ENCODE peak calls at places on chromosomes 11 and 22, in six cellular contexts. J, X, G, R, A and U are unnamed samples.

GRCh38 chr22:35866646-35867045 is 149.0 kb downstream of the APOL5 start:
- DNase-seq in X (no peak), R (no peak), A (no peak), J (no peak), G (no peak), U (no peak)

GRCh38 chr11:69644071-69644961 is 3.4 kb downstream of the CCND1 start:
- DNase-seq in R (peak; percentile 87), A (peak; percentile 76), J (peak; percentile 86), G (peak; percentile 94), X (no peak), U (peak; percentile 81)

GRCh38 chr11:123431619-123432018 is 1.6 kb downstream of the GRAMD1B start:
- DNase-seq in X (peak; percentile 38), A (no peak), J (no peak), R (no peak), G (no peak), U (no peak)

GRCh38 chr11:44727373-44728084 is 767 bp downstream of the TSPAN18 start:
- DNase-seq in G (peak; percentile 89), J (peak; percentile 88), A (peak; percentile 75), R (peak; percentile 77), X (peak; percentile 88), U (peak; percentile 96)

GRCh38 chr11:57476223-57476882 is 16.0 kb downstream of the RTN4RL2 start:
- DNase-seq in X (no peak), A (peak; percentile 68), R (peak; percentile 65), J (peak; percentile 42), G (no peak), U (peak; percentile 85)

GRCh38 chr22:47303161-47303890 is 540.9 kb downstream of the TBC1D22A start:
- DNase-seq in J (no peak), A (no peak), R (no peak), G (no peak), X (no peak), U (no peak)

GRCh38 chr11:109088061-109088460 is 333.9 kb upstream of the C11orf87 start:
- DNase-seq in G (no peak), X (no peak), R (no peak), J (no peak), A (no peak), U (no peak)

GRCh38 chr11:26286472-26287066 is 45.4 kb upstream of the ANO3 start:
- DNase-seq in J (no peak), G (no peak), R (no peak), A (no peak), X (peak; percentile 67), U (no peak)

GRCh38 chr11:123181075-123181474 is 14.0 kb downstream of the CLMP start:
- DNase-seq in A (no peak), G (no peak), J (no peak), R (no peak), X (no peak), U (no peak)

GRCh38 chr22:35568751-35569725 is 28.4 kb downstream of the RASD2 start:
- DNase-seq in X (no peak), J (peak; percentile 33), R (peak; percentile 28), A (no peak), G (no peak), U (peak; percentile 10)

GRCh38 chr11:7575841-7576451 is 62.1 kb downstream of the PPFIBP2 start:
- DNase-seq in A (peak; percentile 83), J (no peak), G (peak; percentile 70), X (peak; percentile 56), R (peak; percentile 74), U (peak; percentile 35)

GRCh38 chr22:20663941-20664593 is 109.8 kb upstream of the SERPIND1 start:
- DNase-seq in A (no peak), R (no peak), J (no peak), G (no peak), X (no peak), U (no peak)

GRCh38 chr11:108669261-108669660 is 4.4 kb downstream of the DDX10 start:
- DNase-seq in G (no peak), A (no peak), J (no peak), X (peak; percentile 51), R (no peak), U (no peak)

GRCh38 chr11:73085189-73085875 is 56.8 kb downstream of the FCHSD2 start:
- DNase-seq in J (no peak), X (peak; percentile 11), G (no peak), R (no peak), A (no peak), U (no peak)

GRCh38 chr11:17734418-17734911 is at the start of gene KCNC1:
- DNase-seq in J (peak; percentile 46), A (no peak), R (no peak), X (peak; percentile 59), G (peak; percentile 46), U (peak; percentile 67)

GRCh38 chr11:31793264-31793663 is 17.9 kb downstream of the PAX6 start:
- DNase-seq in A (no peak), X (no peak), G (no peak), R (no peak), J (no peak), U (no peak)

GRCh38 chr11:117933930-117934329 is 4.7 kb upstream of the TMPRSS13 start:
- DNase-seq in R (no peak), A (no peak), J (no peak), X (peak; percentile 86), G (peak; percentile 20), U (no peak)

GRCh38 chr11:92628401-92629292 is 340.8 kb upstream of the MTNR1B start:
- DNase-seq in A (no peak), X (no peak), G (no peak), R (no peak), J (no peak), U (no peak)

GRCh38 chr11:75100314-75100713 is 3.6 kb upstream of the OR2AT4 start:
- DNase-seq in A (no peak), R (no peak), J (no peak), X (peak; percentile 6), G (no peak), U (no peak)

GRCh38 chr11:19398772-19399542 is 158.2 kb upstream of the E2F8 start:
- DNase-seq in R (peak; percentile 33), X (no peak), G (no peak), J (peak; percentile 61), A (no peak), U (peak; percentile 70)

GRCh38 chr11:134372536-134372935 is 39.5 kb downstream of the B3GAT1 start:
- DNase-seq in A (no peak), R (no peak), X (no peak), J (no peak), G (peak; percentile 41), U (no peak)

GRCh38 chr11:119532551-119532950 is 109.6 kb upstream of the THY1 start:
- DNase-seq in J (no peak), A (no peak), G (peak; percentile 16), R (no peak), X (no peak), U (no peak)

GRCh38 chr11:116792869-116793475 is 1.3 kb upstream of the APOA5 start:
- DNase-seq in R (no peak), A (no peak), G (no peak), J (no peak), X (no peak), U (no peak)
- H3K4me3 ChIP-seq in R (no peak overlapping the region), A (no peak overlapping the region), G (no peak overlapping the region), J (no peak overlapping the region), X (no peak overlapping the region), U (no peak overlapping the region)

GRCh38 chr11:78429667-78430066 is 12.0 kb upstream of the GAB2 start:
- DNase-seq in R (no peak), X (peak; percentile 10), G (no peak), J (no peak), A (no peak), U (no peak)
- H3K27ac ChIP-seq in R (no peak overlapping the region), X (peak overlapping the region; percentile 20), G (no peak overlapping the region), J (no peak overlapping the region), A (no peak overlapping the region), U (no peak overlapping the region)

DNA sequence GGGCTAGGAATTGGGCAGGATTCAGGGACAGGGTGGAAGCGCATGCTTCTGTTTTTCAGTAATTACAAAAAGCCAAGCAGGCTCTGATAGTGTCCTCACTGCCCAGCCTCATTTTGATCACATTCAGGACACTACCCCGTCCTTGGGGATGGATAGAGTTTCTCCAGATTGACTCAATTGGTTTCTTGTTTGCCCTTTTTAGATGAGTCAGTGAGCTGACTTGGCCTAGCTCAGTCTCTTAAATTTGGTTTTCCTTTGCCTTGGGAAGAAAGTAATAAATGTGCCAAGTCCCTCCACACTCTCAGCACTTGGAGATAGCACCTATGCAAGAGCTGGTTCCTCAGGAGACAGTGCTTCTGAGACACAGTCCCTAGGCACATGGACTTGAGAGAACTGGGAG is 25.5 kb downstream of the DKK3 start:
- DNase-seq in R (no peak), A (no peak), G (no peak), X (no peak), J (no peak), U (no peak)
- H3K4me1 ChIP-seq in R (peaks cover 13% of the 10 kb centered on the region), A (no peaks in the 10 kb centered on the region), G (peaks cover 11% of the 10 kb centered on the region), X (peaks cover 29% of the 10 kb centered on the region), J (peaks cover 30% of the 10 kb centered on the region), U (peaks cover 40% of the 10 kb centered on the region)

GRCh38 chr11:871472-871871 is 28.8 kb downstream of the TSPAN4 start:
- DNase-seq in A (no peak), R (no peak), G (no peak), J (no peak), X (no peak), U (no peak)
- H3K4me3 ChIP-seq in A (no peak overlapping the region), R (no peak overlapping the region), G (no peak overlapping the region), J (no peak overlapping the region), X (no peak overlapping the region), U (no peak overlapping the region)

GRCh38 chr11:65120831-65121230 is 1.1 kb downstream of the FAU start:
- DNase-seq in G (no peak), R (no peak), X (no peak), A (no peak), J (peak; percentile 5), U (no peak)
- H3K27ac ChIP-seq in G (peak overlapping the region; percentile 89), R (peak overlapping the region; percentile 96), X (no peak overlapping the region), A (peak overlapping the region; percentile 90), J (peak overlapping the region; percentile 94), U (no peak overlapping the region)

GRCh38 chr11:46366260-46366659 is 15.2 kb upstream of the MDK start:
- DNase-seq in X (no peak), R (no peak), A (no peak), G (no peak), J (no peak), U (no peak)
- H3K4me1 ChIP-seq in X (no peaks in the 10 kb centered on the region), R (peaks cover 37% of the 10 kb centered on the region), A (peaks cover 3% of the 10 kb centered on the region), G (peaks cover 3% of the 10 kb centered on the region), J (peaks cover 33% of the 10 kb centered on the region), U (peaks cover 10% of the 10 kb centered on the region)

GRCh38 chr22:45254388-45254787 is 13.7 kb upstream of the KIAA0930 start:
- DNase-seq in J (no peak), A (no peak), R (no peak), G (no peak), X (no peak), U (no peak)
- H3K4me3 ChIP-seq in J (no peak overlapping the region), A (no peak overlapping the region), R (no peak overlapping the region), G (no peak overlapping the region), X (no peak overlapping the region), U (no peak overlapping the region)

DNA sequence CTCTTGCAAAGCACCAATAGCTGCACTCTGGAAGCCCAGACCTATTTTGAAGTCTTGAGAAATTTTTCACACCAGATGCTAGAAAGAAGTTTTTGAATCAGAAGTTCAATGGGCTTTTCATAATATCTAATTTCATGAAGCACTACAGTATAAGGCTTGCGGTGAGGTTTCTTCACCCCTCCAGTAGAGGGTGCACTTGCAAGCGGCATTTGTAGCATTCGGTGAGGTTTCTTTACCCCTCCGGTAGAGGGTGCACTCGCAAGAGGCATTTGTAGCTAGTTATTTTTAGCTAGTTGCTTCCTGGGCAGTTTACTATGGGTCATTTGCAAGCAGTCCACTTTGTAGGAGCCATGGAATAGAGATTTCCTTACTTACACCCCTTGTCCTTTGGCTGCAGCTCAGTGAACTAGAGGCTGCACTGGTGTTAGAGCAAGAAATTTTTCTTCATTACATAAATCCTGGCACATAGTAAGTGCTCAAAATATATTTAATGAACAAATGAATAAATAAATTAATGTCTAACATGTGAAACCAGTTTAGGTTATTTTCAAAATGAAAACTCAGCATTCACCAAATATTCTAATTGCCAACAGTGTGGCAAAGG is 7.8 kb upstream of the NOX4 start:
- DNase-seq in G (no peak), X (peak; percentile 39), R (no peak), A (no peak), J (no peak), U (no peak)
- H3K27ac ChIP-seq in G (no peak overlapping the region), X (no peak overlapping the region), R (no peak overlapping the region), A (no peak overlapping the region), J (no peak overlapping the region), U (no peak overlapping the region)